ENCODE peak calls at places on chromosomes 2 and 18, in five cellular contexts. H, V, R, N and Z are unnamed samples.

GRCh38 chr2:38526195-38526594 is 76.5 kb downstream of the HNRNPLL start:
- DNase-seq in H (no peak), V (no peak), R (no peak), N (no peak), Z (no peak)

GRCh38 chr2:68715353-68716041 is 19.1 kb upstream of the ARHGAP25 start:
- DNase-seq in H (peak), V (no peak), R (peak), N (peak), Z (peak)

GRCh38 chr2:212811036-212811805 is 272.6 kb upstream of the ERBB4 start:
- DNase-seq in H (no peak), V (no peak), R (no peak), N (peak), Z (no peak)

GRCh38 chr18:2425426-2426317 is 145.6 kb downstream of the METTL4 start:
- DNase-seq in H (no peak), V (no peak), R (no peak), N (peak), Z (no peak)

GRCh38 chr2:241003047-241003360 is 4.6 kb downstream of the SNED1 start:
- DNase-seq in H (no peak), V (no peak), R (no peak), N (no peak), Z (no peak)

GRCh38 chr2:119753041-119753929 is 6.4 kb upstream of the PTPN4 start:
- DNase-seq in H (peak), V (no peak), R (no peak), N (peak), Z (no peak)

GRCh38 chr2:77807531-77808215 is 285.5 kb upstream of the LRRTM4 start:
- DNase-seq in H (no peak), V (peak), R (no peak), N (peak), Z (no peak)

GRCh38 chr2:18684202-18685040 is 95.1 kb upstream of the NT5C1B start:
- DNase-seq in H (peak), V (no peak), R (no peak), N (no peak), Z (no peak)